ENCODE peak calls at places on chromosomes 7 and 10, in four cellular contexts. X is HepG2, F is SK-N-SH, S is K562. J is an unnamed sample.

GRCh38 chr7:144063710-144064109 is 5.9 kb upstream of the OR2A25 start:
- DNase-seq in X (no peak), F (no peak), S (peak; percentile 39), J (no peak)

GRCh38 chr10:103986360-103986759 is 19.4 kb downstream of the SLK start:
- DNase-seq in S (no peak), X (no peak), F (no peak), J (no peak)

GRCh38 chr7:100590077-100590737 is 4.1 kb downstream of the FBXO24 start:
- DNase-seq in F (no peak), S (no peak), X (no peak), J (no peak)

GRCh38 chr10:94005050-94005449 is 11.3 kb downstream of the PLCE1 start:
- DNase-seq in F (no peak), S (no peak), X (no peak), J (no peak)

GRCh38 chr7:133602291-133602690 is 349.4 kb downstream of the EXOC4 start:
- DNase-seq in F (no peak), X (no peak), S (no peak), J (no peak)

GRCh38 chr10:70544431-70545340 is 57.9 kb downstream of the PRF1 start:
- DNase-seq in F (no peak), S (no peak), X (peak; percentile 26), J (no peak)

GRCh38 chr7:6121141-6121540 is 90.0 kb downstream of the ANKRD61 start:
- DNase-seq in F (no peak), S (no peak), X (no peak), J (no peak)

GRCh38 chr10:94225589-94225988 is 137.2 kb downstream of the NOC3L start:
- DNase-seq in X (no peak), F (no peak), S (no peak), J (peak; percentile 20)

GRCh38 chr10:12710594-12711343 is 290.7 kb downstream of the CCDC3 start:
- DNase-seq in X (peak; percentile 41), S (peak; percentile 65), F (peak; percentile 69), J (peak; percentile 73)

GRCh38 chr10:6020806-6021205 is 41.4 kb downstream of the IL2RA start:
- DNase-seq in F (no peak), S (no peak), X (no peak), J (no peak)

GRCh38 chr10:91247360-91248111 is 27.1 kb downstream of the PCGF5 start:
- DNase-seq in F (no peak), S (peak; percentile 8), X (no peak), J (no peak)

GRCh38 chr7:112182749-112183148 is 23.4 kb downstream of the DOCK4 start:
- DNase-seq in F (peak; percentile 46), S (no peak), X (peak; percentile 38), J (no peak)

GRCh38 chr10:34906021-34906965 is 91.2 kb upstream of the PARD3 start:
- DNase-seq in X (peak; percentile 20), F (peak; percentile 30), S (no peak), J (peak; percentile 60)

GRCh38 chr7:73433924-73434700 is 534 bp downstream of the FZD9 start:
- DNase-seq in S (no peak), X (no peak), F (no peak), J (no peak)

GRCh38 chr10:87761892-87762291 is 56.1 kb downstream of the ATAD1 start:
- DNase-seq in S (no peak), F (no peak), X (peak; percentile 55), J (no peak)

GRCh38 chr7:94375167-94375566 is 19.5 kb upstream of the COL1A2 start:
- DNase-seq in S (no peak), X (no peak), F (no peak), J (no peak)

GRCh38 chr7:99146979-99147378 is 3.1 kb upstream of the SMURF1 start:
- DNase-seq in X (no peak), S (no peak), F (no peak), J (no peak)

GRCh38 chr7:77197135-77197534 is 2.5 kb downstream of the FGL2 start:
- DNase-seq in S (no peak), X (no peak), F (no peak), J (no peak)

GRCh38 chr10:127227663-127228062 is 31.3 kb upstream of the INSYN2A start:
- DNase-seq in S (no peak), F (no peak), X (peak; percentile 74), J (no peak)

GRCh38 chr10:116270691-116271592 is 2.1 kb downstream of the GFRA1 start:
- DNase-seq in F (peak; percentile 73), S (no peak), X (no peak), J (no peak)

GRCh38 chr7:38451840-38452239 is 178.4 kb upstream of the TARP start:
- DNase-seq in S (no peak), X (peak; percentile 1), F (peak; percentile 36), J (peak; percentile 31)

GRCh38 chr10:58582045-58582444 is 69.4 kb downstream of the BICC1 start:
- DNase-seq in S (no peak), X (no peak), F (no peak), J (no peak)

GRCh38 chr7:4265676-4266075 is 416.4 kb upstream of the FOXK1 start:
- DNase-seq in S (no peak), F (no peak), X (no peak), J (no peak)

GRCh38 chr7:14457567-14458453 is 444.7 kb downstream of the DGKB start:
- DNase-seq in S (peak; percentile 54), X (peak; percentile 26), F (peak; percentile 53), J (peak; percentile 68)

GRCh38 chr7:97971120-97971989 is 18.6 kb downstream of the OCM2 start:
- DNase-seq in F (peak; percentile 55), X (peak; percentile 40), S (peak; percentile 26), J (peak; percentile 20)
- TF ChIP-seq FOXM1 in F (no peak), X (no peak), S (no peak), J (no peak)

GRCh38 chr10:20885678-20886077 is 11.4 kb downstream of the NEBL start:
- DNase-seq in X (no peak), S (no peak), F (no peak), J (no peak)
- TF ChIP-seq FOXM1 in X (no peak), S (no peak), F (no peak), J (no peak)

GRCh38 chr7:156739596-156739995 is 99.0 kb downstream of the RNF32 start:
- DNase-seq in S (no peak), X (no peak), F (no peak), J (no peak)
- TF ChIP-seq FOXM1 in S (no peak), X (no peak), F (no peak), J (no peak)

GRCh38 chr7:128444242-128444641 is 11.4 kb upstream of the HILPDA start:
- DNase-seq in S (no peak), F (no peak), X (no peak), J (no peak)
- TF ChIP-seq FOXM1 in S (no peak), F (no peak), X (no peak), J (no peak)

DNA sequence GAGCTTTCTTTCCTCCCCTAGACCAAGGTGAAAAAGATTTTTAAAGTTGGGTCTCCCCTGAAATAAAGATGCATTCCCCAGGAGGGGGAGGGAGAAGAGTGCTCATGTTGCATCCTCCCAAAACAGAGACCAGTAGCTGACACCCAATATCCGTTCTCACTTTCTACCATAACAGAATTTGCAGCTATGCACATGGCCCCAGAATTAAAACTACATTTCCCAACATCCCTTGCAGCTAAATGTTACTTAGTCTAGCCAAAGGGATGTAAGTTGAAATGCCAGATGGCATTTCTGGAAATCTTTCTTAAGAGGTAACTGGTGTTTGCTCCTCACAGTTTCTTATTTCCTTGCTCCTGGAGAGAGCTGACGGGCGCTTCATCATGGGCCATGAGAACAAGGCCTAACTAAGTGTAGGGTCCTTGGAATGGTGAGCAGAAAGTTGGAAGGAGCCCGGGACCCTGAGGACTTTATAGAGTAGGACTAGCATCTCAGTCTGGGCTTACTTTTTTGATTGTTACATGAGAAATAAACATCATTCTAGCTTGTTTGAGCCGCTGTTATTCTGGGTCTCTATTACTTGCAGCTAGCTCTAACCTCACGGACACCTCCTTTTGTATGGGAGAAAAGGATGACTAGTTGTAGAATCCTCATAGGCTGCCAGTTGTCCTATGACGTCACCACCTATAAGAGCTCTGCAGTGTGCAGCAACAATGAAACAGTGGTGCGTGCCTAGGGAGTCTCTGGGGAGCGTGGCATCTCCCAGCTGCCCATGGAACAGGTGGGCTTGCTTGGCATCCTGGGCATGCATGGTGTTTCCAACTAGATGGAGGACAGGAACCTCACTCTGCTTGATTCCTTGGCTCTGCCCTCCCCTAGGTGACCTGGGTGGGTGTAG is 46.1 kb upstream of the EXOC6 start:
- DNase-seq in X (no peak), F (no peak), S (no peak), J (no peak)
- TF ChIP-seq FOXM1 in X (no peak), F (no peak), S (no peak), J (no peak)

J was measured in HEK293T.